ENCODE peak calls at places on chromosome 14, in seven cellular contexts. F is SK-N-SH, S is stomach, B is GM23338, O is K562, V is HL-60, W is GM12892. I is an unnamed sample.
A peak's percentile ranks its signal among the peaks of the same experiment; 100 is the strongest.

GRCh38 chr14:91113829-91114078 is at the start of gene DGLUCY:
- DNase-seq in V (no peak), F (peak; percentile 84), W (peak; percentile 56), O (peak; percentile 78), B (no peak), S (peak; percentile 80), I (peak; percentile 96)

GRCh38 chr14:24891987-24892729 is 157.8 kb downstream of the STXBP6 start:
- DNase-seq in W (no peak), O (no peak), V (no peak), B (no peak), S (no peak), F (no peak), I (no peak)

GRCh38 chr14:30312214-30312613 is 246.7 kb upstream of the G2E3 start:
- DNase-seq in F (no peak), W (no peak), V (no peak), B (no peak), S (no peak), O (no peak), I (no peak)

GRCh38 chr14:68464716-68465115 is 328.2 kb downstream of the ZFP36L1 start:
- DNase-seq in W (no peak), F (no peak), B (no peak), O (no peak), S (no peak), V (no peak), I (no peak)

GRCh38 chr14:95619785-95620417 is 66.3 kb upstream of the TCL1B start:
- DNase-seq in W (no peak), S (no peak), O (no peak), B (peak; percentile 49), V (no peak), F (no peak), I (no peak)

GRCh38 chr14:94066089-94066676 is 14.8 kb downstream of the DDX24 start:
- DNase-seq in S (no peak), F (no peak), W (no peak), V (no peak), O (peak; percentile 31), B (peak; percentile 27), I (no peak)

GRCh38 chr14:68211886-68212285 is 392.3 kb downstream of the RAD51B start:
- DNase-seq in W (no peak), S (no peak), O (no peak), B (no peak), V (no peak), F (no peak), I (no peak)

GRCh38 chr14:72472845-72473244 is 421.1 kb downstream of the DPF3 start:
- DNase-seq in F (no peak), O (no peak), S (no peak), V (no peak), W (no peak), B (peak; percentile 36), I (no peak)

GRCh38 chr14:75702107-75702506 is 41.1 kb downstream of the TTLL5 start:
- DNase-seq in B (no peak), W (no peak), V (no peak), O (no peak), S (no peak), F (no peak), I (no peak)

GRCh38 chr14:70887207-70888150 is 19.8 kb upstream of the PCNX1 start:
- DNase-seq in B (no peak), V (no peak), F (no peak), O (no peak), S (no peak), W (no peak), I (no peak)

GRCh38 chr14:72780771-72781170 is 113.1 kb downstream of the DPF3 start:
- DNase-seq in W (no peak), S (no peak), V (no peak), F (no peak), B (no peak), O (no peak), I (no peak)

GRCh38 chr14:28141662-28142061 is 624.9 kb upstream of the FOXG1 start:
- DNase-seq in S (no peak), V (no peak), W (no peak), O (no peak), F (no peak), B (no peak), I (no peak)

GRCh38 chr14:88359500-88359899 is 26.0 kb upstream of the SPATA7 start:
- DNase-seq in V (no peak), O (no peak), S (no peak), F (no peak), W (no peak), B (no peak), I (no peak)

GRCh38 chr14:74591899-74592298 is 20.1 kb downstream of the LTBP2 start:
- DNase-seq in O (no peak), B (no peak), W (no peak), F (no peak), V (no peak), S (no peak), I (no peak)

GRCh38 chr14:81303258-81303935 is 82.6 kb upstream of the GTF2A1 start:
- DNase-seq in F (no peak), W (no peak), S (peak; percentile 83), O (peak; percentile 77), V (peak; percentile 16), B (no peak), I (peak; percentile 79)

GRCh38 chr14:77853919-77854318 is 54.0 kb downstream of the ADCK1 start:
- DNase-seq in F (no peak), S (no peak), B (no peak), O (no peak), V (no peak), W (no peak), I (no peak)

GRCh38 chr14:41558527-41558926 is 48.1 kb upstream of the LRFN5 start:
- DNase-seq in W (no peak), F (no peak), B (no peak), S (no peak), V (no peak), O (no peak), I (no peak)

GRCh38 chr14:71863049-71863448 is 69.2 kb upstream of the RGS6 start:
- DNase-seq in V (no peak), O (no peak), W (no peak), B (no peak), F (no peak), S (no peak), I (no peak)

GRCh38 chr14:72844528-72844927 is 49.4 kb downstream of the DPF3 start:
- DNase-seq in F (no peak), V (no peak), S (no peak), W (no peak), B (no peak), O (no peak), I (no peak)

GRCh38 chr14:77032483-77032853 is 4.0 kb upstream of the IRF2BPL start:
- DNase-seq in S (no peak), B (peak; percentile 42), O (no peak), F (no peak), W (no peak), V (no peak), I (no peak)

GRCh38 chr14:50038398-50039119 is 77.8 kb downstream of the VCPKMT start:
- DNase-seq in W (peak; percentile 61), V (peak; percentile 65), O (peak; percentile 63), S (no peak), B (peak; percentile 26), F (no peak), I (no peak)

DNA sequence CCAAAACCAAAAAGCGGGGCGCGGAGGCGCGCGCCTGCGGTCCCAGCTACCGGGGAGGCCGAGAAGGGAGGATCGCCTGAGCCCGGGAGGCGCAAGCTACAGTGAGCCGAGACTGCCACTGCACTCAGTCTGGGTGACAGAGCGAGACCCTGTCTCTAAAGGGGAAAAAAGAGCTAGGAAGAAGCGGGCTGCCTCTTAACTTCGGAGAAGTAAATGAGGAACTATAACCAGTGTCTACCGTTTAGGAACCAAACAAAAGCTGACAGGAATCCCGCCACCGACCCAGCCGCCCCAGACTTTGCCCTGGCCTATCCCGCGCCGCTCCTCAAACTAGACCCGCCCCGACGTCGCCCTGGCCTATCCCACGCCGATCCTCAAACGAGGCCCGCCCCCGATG is 611 bp upstream of the SIVA1 start:
- DNase-seq in V (no peak), S (no peak), W (no peak), O (no peak), B (no peak), F (no peak), I (no peak)
- TF ChIP-seq POLR2AphosphoS5 in V (peak; percentile 79), S (no peak), W (peak; percentile 61), O (no peak), B (no peak), F (peak; percentile 41), I (no peak)

DNA sequence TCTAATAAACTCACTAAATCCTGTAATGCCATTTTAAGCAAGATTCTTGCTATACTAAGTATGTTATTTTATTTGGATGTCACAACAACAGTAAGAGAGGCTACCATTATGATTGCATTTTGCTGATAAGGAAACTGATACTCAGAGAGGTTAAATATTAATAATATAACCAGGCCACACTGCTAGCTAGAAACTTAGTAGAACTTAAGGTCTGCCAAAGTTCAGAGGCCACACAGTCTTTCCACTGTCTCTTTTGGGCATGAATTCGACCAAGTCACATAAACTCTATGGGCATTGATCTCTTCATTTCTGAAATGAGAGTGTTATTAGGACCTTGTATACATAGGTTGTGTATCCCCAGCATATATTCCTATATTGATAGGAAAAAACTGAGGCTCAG is 147.9 kb downstream of the SYNE2 start:
- DNase-seq in O (no peak), W (no peak), S (no peak), F (no peak), V (no peak), B (no peak), I (no peak)
- TF ChIP-seq POLR2AphosphoS5 in O (no peak), W (no peak), S (no peak), F (no peak), V (no peak), B (no peak), I (no peak)

DNA sequence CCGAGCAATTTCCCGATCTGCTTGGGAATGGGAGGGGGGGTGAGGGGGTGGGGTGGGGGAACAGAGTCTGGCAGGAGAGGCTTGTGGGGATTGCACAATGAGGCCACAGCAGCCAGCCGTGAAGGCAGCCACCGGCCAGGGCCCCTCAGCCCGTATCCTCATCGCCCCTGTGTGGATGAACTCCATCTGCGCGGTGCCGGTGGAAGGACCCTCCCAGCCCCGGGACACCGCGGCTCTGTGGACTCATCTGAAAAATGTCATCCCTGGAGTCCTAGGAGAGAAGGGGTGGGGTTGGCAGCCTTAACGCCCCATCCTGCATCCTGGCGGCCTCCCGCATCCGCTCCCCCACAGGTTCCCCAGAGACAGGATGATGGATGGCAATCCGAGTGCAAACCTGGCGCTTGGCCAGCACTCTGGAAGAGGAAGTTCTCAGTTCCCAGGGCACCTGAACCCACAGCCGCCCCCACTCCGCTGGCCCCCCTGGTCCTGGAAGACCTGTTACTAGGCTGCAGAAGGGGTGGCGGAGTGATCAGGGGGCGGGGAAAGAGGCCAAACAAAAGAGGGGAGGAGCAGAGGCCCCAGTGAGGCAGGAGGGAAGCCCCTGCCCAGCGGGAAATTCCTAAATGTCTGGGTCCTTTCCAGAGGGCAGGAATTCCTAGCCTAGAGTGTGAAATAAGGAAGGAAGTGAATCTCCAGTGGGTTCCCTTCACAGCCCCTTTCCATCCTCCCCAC is 1.2 kb upstream of the TNFAIP2 start:
- DNase-seq in W (no peak), F (peak; percentile 86), O (peak; percentile 90), V (peak; percentile 99), B (peak; percentile 74), S (peak; percentile 81), I (peak; percentile 93)
- TF ChIP-seq POLR2AphosphoS5 in W (no peak), F (peak; percentile 48), O (no peak), V (peak; percentile 81), B (no peak), S (no peak), I (peak; percentile 66)

DNA sequence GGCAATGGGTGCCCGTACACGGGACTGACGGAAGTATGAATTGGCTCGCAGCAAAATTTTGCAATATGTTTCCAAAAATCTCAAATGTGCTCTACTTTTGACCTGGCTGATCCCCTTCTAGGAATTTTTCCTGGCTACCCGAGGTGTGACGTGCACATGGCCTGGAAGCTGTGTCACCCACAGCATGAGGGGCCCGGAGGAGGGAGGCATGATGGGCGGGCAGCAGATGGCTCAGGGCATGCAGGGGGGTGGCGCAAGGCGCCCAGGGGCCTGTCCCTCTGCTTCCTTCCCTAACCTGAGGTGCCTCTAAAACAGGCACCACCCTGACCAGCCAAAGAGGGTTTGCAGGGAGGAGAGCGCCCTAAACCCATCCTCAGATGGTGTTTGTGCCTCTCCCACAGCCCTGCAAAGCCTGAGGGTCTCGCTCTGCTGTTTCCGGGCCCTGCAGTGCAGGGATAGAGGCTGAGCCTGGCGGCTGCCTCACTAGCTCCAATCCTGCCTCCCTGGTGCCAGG is 6.7 kb downstream of the GPR132 start:
- DNase-seq in V (no peak), B (no peak), O (no peak), W (no peak), F (no peak), S (no peak), I (no peak)
- TF ChIP-seq POLR2AphosphoS5 in V (no peak), B (no peak), O (no peak), W (no peak), F (no peak), S (no peak), I (no peak)